ENCODE peak calls at places on chromosomes 2 and 18, in eight cellular contexts. D is fibroblast of pulmonary artery; L is RWPE1; K is activated naive CD8-positive, alpha-beta T cell treated with anti-CD3 and anti-CD28 coated beads, Interleukin-2, amount 50 U/mL, for 24 hours; S is heart left ventricle; G is PC-3; O is CD4-positive, CD25-positive, alpha-beta regulatory T cell; B is SIG-M5. P is an unnamed sample.

GRCh38 chr18:48328473-48329205 is 80.5 kb downstream of the ZBTB7C start:
- DNase-seq in B (no peak), K (no peak), G (peak; percentile 6), O (no peak), S (no peak), L (no peak), D (peak; percentile 52), P (no peak)

GRCh38 chr2:237296756-237297155 is 117.2 kb downstream of the COL6A3 start:
- DNase-seq in L (no peak), K (no peak), O (no peak), G (no peak), B (no peak), D (no peak), S (no peak), P (peak; percentile 50)

GRCh38 chr2:64019083-64019974 is at the start of gene VPS54:
- DNase-seq in G (peak; percentile 60), L (peak; percentile 55), K (peak; percentile 61), B (no peak), D (peak; percentile 59), O (peak; percentile 41), S (peak; percentile 63), P (peak; percentile 89)

GRCh38 chr2:168118733-168119518 is 128.5 kb downstream of the STK39 start:
- DNase-seq in D (peak; percentile 87), K (no peak), O (no peak), G (peak; percentile 85), L (peak; percentile 22), S (peak; percentile 40), B (peak; percentile 9), P (peak; percentile 54)

GRCh38 chr2:11006191-11006590 is 94.5 kb downstream of the KCNF1 start:
- DNase-seq in D (no peak), S (no peak), O (no peak), K (no peak), L (no peak), G (no peak), B (no peak), P (no peak)

GRCh38 chr18:11279461-11279860 is 130.1 kb upstream of the PIEZO2 start:
- DNase-seq in B (no peak), G (no peak), K (no peak), D (no peak), L (no peak), O (no peak), S (no peak), P (no peak)

GRCh38 chr18:24595556-24595955 is 135.1 kb downstream of the HRH4 start:
- DNase-seq in B (no peak), O (no peak), S (no peak), D (no peak), G (no peak), K (no peak), L (no peak), P (no peak)

GRCh38 chr2:68943581-68944568 is 8.8 kb downstream of the GKN2 start:
- DNase-seq in K (peak; percentile 49), D (peak; percentile 74), S (peak; percentile 44), B (no peak), L (peak; percentile 55), G (peak; percentile 89), O (peak; percentile 18), P (peak; percentile 80)

GRCh38 chr2:62441421-62441820 is 64.6 kb downstream of the TMEM17 start:
- DNase-seq in G (no peak), D (no peak), S (no peak), B (no peak), L (no peak), O (no peak), K (no peak), P (no peak)

GRCh38 chr18:74714796-74715195 is 117.1 kb downstream of the ZNF407 start:
- DNase-seq in L (no peak), D (no peak), O (no peak), K (no peak), B (no peak), G (no peak), S (no peak), P (no peak)

GRCh38 chr2:211033765-211034164 is 477.4 kb downstream of the CPS1 start:
- DNase-seq in S (no peak), B (no peak), G (peak; percentile 60), O (no peak), D (peak; percentile 34), K (no peak), L (peak; percentile 8), P (no peak)

GRCh38 chr2:120566331-120567035 is 169.2 kb upstream of the GLI2 start:
- DNase-seq in B (no peak), O (no peak), G (no peak), D (peak; percentile 93), K (no peak), L (no peak), S (peak; percentile 83), P (peak; percentile 43)

GRCh38 chr2:24972315-24972958 is 682 bp upstream of the DNAJC27 start:
- DNase-seq in L (peak; percentile 21), G (peak; percentile 26), O (peak; percentile 4), D (peak; percentile 47), K (peak; percentile 41), S (peak; percentile 43), B (no peak), P (peak; percentile 34)

GRCh38 chr2:1696472-1696871 is 47.8 kb downstream of the PXDN start:
- DNase-seq in S (no peak), O (no peak), D (no peak), G (no peak), B (no peak), L (no peak), K (no peak), P (no peak)

GRCh38 chr2:47251404-47251675 is 96.2 kb upstream of the STPG4 start:
- DNase-seq in B (no peak), G (no peak), K (no peak), D (no peak), O (no peak), S (no peak), L (no peak), P (no peak)

GRCh38 chr2:75608684-75609333 is 37.8 kb upstream of the MRPL19 start:
- DNase-seq in S (peak; percentile 49), B (no peak), G (peak; percentile 80), O (peak; percentile 21), K (peak; percentile 56), L (peak; percentile 82), D (peak; percentile 54), P (peak; percentile 75)

GRCh38 chr2:231883468-231883881 is 42.7 kb downstream of the NPPC start:
- DNase-seq in D (no peak), L (no peak), B (no peak), S (no peak), G (no peak), O (no peak), K (no peak), P (no peak)

P was measured in AG20443.